ENCODE peak calls at places on chromosomes 2 and 18, in five cellular contexts. I is transverse colon, R is adrenal gland, Z is suprapubic skin, T is A549. F is an unnamed sample.

GRCh38 chr2:71898851-71899681 is 248.6 kb downstream of the CYP26B1 start:
- DNase-seq in I (no peak), R (no peak), Z (no peak), T (no peak), F (peak; percentile 74)

GRCh38 chr18:50879302-50880107 is 587 bp downstream of the ME2 start:
- DNase-seq in I (peak; percentile 41), R (peak; percentile 49), Z (no peak), T (no peak), F (peak; percentile 25)

GRCh38 chr18:58559427-58560186 is 69.3 kb downstream of the ALPK2 start:
- DNase-seq in I (peak; percentile 33), R (no peak), Z (no peak), T (no peak), F (no peak)

GRCh38 chr2:42367835-42368234 is 6.8 kb upstream of the COX7A2L start:
- DNase-seq in I (no peak), R (no peak), Z (no peak), T (no peak), F (no peak)

GRCh38 chr2:96931461-96931860 is 54.9 kb downstream of the FAM178B start:
- DNase-seq in I (no peak), R (no peak), Z (no peak), T (no peak), F (no peak)

GRCh38 chr2:30421551-30422436 is 25.3 kb upstream of the LCLAT1 start:
- DNase-seq in I (no peak), R (no peak), Z (no peak), T (no peak), F (no peak)

GRCh38 chr2:220270506-220271070 is 643.2 kb downstream of the SLC4A3 start:
- DNase-seq in I (no peak), R (no peak), Z (no peak), T (no peak), F (no peak)

GRCh38 chr2:219001100-219001576 is 7.9 kb upstream of the CRYBA2 start:
- DNase-seq in I (no peak), R (no peak), Z (no peak), T (no peak), F (no peak)

GRCh38 chr2:173118385-173118784 is 42.7 kb downstream of the MAP3K20 start:
- DNase-seq in I (no peak), R (no peak), Z (no peak), T (no peak), F (no peak)

GRCh38 chr18:75089748-75090327 is 119.1 kb downstream of the PTGR3 start:
- DNase-seq in I (no peak), R (no peak), Z (no peak), T (no peak), F (no peak)

GRCh38 chr2:63057249-63058148 is 6.9 kb downstream of the OTX1 start:
- DNase-seq in I (no peak), R (no peak), Z (no peak), T (no peak), F (no peak)
- H3K4me3 ChIP-seq in I (peak overlapping the region; percentile 15), R (no peak overlapping the region), Z (peak overlapping the region; percentile 51), T (no peak overlapping the region), F (no peak overlapping the region)

DNA sequence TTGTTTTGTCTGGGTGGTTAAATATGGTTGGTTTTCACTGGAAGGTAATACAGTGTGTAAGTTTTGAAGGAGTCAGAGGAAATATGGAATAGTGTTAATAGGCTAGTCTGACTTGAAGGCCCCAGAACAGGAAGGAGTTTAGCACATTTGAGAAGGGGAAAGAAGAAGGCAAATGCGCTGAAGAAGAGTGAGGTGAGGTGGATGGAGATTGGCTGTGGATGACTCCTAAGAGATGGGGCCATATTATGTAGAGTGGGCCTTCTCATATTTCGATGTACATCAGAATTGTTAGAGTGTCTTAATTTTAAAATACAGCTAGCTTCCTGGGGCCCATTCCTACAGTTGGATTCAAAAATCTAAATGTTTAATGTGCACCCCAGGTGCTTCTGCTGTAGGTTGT is 61.0 kb downstream of the GLS start:
- DNase-seq in I (no peak), R (no peak), Z (no peak), T (no peak), F (no peak)
- TF ChIP-seq POLR2A in I (no peak), R (no peak), Z (no peak), T (no peak), F (no peak)

DNA sequence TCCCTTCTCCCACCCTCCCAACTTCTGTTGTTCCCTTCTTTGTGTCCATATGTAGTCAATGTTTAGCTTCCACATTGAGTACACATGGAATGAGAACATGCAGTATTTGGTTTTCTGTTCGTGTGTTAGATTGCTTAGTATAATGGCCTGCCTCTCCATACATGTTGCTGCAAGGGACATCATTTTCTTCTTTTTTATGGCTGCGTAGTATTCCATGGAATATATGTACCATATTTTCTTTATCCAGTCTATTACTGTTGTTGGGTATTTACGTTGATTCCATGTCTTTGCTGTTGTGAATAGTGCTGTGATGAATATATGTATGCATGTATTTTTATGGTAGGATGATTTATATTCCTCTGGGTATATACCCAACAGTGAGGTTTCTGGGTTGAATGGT is 42.0 kb downstream of the NUP35 start:
- DNase-seq in I (no peak), R (no peak), Z (no peak), T (no peak), F (no peak)
- H3K4me3 ChIP-seq in I (no peak overlapping the region), R (no peak overlapping the region), Z (no peak overlapping the region), T (no peak overlapping the region), F (no peak overlapping the region)

DNA sequence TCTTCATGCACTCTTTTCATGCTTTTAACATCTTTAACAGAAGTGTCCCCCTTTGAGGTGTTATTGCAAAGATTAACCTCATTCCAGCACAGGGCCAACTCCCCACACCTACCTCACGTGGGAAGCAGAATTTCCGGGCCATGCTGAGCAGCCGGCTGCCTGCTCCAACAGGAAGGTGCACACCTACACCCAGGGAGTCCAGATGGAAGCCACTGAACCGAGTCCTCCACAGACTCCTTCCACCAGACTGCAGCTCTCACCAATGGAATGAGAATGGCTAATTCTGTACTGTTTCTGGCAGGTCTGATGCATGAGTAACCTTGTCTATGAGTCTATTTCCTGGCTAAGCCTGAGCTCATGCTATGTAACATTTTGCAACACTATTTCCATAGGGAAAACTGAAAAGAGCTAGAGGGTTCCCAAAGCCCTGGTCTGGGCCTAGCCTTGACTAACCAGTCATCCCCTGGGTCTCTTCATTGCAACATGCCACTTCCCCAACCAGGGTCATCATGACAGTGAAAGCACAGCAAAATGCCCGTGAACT is 11.0 kb downstream of the ERFE start:
- DNase-seq in I (no peak), R (no peak), Z (no peak), T (peak; percentile 30), F (no peak)
- TF ChIP-seq POLR2A in I (no peak), R (no peak), Z (no peak), T (no peak), F (no peak)

GRCh38 chr2:16214861-16215260 is 274.5 kb downstream of the MYCN start:
- DNase-seq in I (no peak), R (no peak), Z (no peak), T (no peak), F (no peak)

GRCh38 chr2:16217271-16217670 is 276.9 kb downstream of the MYCN start:
- DNase-seq in I (no peak), R (no peak), Z (no peak), T (no peak), F (no peak)

GRCh38 chr2:16214391-16214790 is 274.0 kb downstream of the MYCN start:
- DNase-seq in I (no peak), R (no peak), Z (no peak), T (no peak), F (no peak)

GRCh38 chr2:16216555-16216938 is 276.2 kb downstream of the MYCN start:
- DNase-seq in I (no peak), R (no peak), Z (no peak), T (no peak), F (no peak)

DNA sequence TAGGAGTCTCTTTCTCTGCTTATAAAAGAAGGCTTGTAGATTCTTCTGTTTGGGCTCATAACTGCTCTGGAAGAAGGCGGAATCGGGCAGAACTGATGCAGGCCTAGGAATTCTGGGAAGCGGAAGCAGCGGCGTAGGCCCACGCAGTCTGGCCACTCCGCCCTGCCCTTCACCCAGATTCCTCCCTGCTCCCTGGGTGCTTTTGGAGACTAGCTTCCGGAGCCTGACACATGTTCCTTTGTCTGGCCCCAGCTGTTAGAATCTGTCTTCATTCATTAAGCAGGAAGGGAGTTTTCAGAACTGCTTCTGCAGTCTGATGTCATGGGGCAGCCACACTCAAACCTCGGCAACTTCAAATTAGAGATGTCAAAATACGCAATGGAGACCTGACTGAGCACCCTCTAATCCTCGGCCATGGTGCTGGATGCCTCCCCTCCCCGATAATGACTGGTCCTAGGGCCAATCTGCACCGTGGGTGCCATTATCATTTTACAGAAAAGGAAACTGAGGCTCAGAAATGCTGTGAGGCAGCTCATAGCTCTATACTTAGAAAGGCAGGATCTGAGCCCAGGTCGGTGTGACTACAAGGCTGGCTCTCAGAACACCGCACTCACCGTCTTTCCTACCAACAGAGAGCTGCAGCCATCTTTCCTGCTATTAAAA is 275.7 kb downstream of the MYCN start:
- DNase-seq in I (no peak), R (no peak), Z (no peak), T (no peak), F (no peak)
- H3K4me3 ChIP-seq in I (no peak overlapping the region), R (no peak overlapping the region), Z (no peak overlapping the region), T (no peak overlapping the region), F (no peak overlapping the region)

DNA sequence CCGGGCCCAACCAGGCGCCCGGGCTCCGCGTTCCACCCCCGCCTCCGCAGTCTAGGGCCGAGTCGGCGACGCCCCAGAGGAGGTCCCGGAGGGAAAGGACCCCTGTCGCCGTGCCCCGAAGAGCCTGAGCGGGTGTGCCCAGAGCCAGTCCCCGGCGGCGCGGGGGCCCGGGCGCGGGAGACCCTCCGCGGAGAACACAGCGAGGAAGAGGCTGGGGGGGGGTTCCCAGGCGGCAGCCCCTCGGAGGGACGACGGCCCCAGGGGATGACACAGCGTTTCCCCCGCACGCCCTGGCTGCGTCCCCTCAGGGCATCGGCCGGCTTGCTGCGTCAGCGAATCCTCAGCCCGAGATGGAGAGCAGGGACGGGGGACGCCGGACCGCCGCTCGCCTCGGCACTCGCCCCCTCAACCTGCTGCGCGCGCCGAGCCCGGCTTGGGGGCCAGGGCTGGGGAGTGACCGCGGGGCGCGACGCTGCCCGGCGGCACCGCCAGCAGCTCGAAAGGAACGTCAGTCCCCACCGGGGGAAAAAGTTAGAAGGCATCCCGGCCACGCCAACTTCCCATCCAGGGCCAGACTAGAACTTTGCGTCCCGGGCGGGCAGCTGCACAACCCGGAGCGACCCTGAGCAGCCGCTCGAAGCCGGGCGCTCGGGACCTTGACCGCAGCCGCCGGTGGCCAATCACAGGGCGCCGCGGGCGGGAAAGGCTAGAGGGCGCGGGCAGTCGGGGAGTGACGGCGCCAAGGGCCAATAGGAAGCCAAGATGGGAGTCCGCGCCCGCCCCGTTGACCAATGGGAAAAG is 661 bp downstream of the SFXN5 start:
- DNase-seq in I (peak; percentile 99), R (peak; percentile 99), Z (peak; percentile 98), T (peak; percentile 98), F (peak; percentile 100)
- TF ChIP-seq POLR2A in I (peak; percentile 80), R (no peak), Z (no peak), T (peak; percentile 48), F (no peak)

GRCh38 chr2:113175101-113175628 is 1.4 kb downstream of the PSD4 start:
- DNase-seq in I (peak; percentile 68), R (no peak), Z (no peak), T (no peak), F (no peak)
- H3K4me3 ChIP-seq in I (peak overlapping the region; percentile 38), R (no peak overlapping the region), Z (peak overlapping the region; percentile 33), T (no peak overlapping the region), F (no peak overlapping the region)

DNA sequence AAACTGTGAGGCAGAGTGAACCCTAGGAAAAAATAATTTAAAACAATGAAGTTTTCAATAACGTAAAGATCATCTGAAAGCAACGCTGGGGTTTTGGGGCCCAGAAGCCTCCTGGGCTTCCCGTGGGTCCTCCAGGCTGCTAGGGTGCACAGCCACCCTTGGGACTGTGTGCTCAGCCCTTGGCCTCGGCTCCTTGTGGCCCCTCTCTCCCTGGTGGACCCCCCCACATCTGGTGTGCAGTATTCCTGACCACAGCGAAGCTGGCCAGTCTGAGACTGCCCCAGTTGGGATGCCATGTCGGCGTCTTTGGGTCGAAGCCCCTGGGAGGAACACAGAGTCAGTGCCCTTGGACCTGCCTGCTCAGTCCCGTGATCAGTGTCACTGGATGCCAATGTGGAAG is 53.0 kb downstream of the ACKR3 start:
- DNase-seq in I (no peak), R (no peak), Z (no peak), T (no peak), F (no peak)
- TF ChIP-seq POLR2A in I (no peak), R (no peak), Z (no peak), T (no peak), F (no peak)